ENCODE peak calls at places on chromosomes 11 and 22, in ten cellular contexts. F is cardiac muscle cell; Z is left lung; L is activated CD8-positive, alpha-beta T cell treated with anti-CD3 and anti-CD28 coated beads for 36 hours; C is IMR-90; P is natural killer cell; M is upper lobe of right lung; O is HFF-Myc; U is fibroblast of the aortic adventitia; J is mucosa of descending colon. S is an unnamed sample.

GRCh38 chr11:44470849-44471248 is 94.6 kb upstream of the CD82 start:
- DNase-seq in J (no peak), P (no peak), F (peak), U (no peak), O (no peak), L (no peak), C (no peak), M (no peak), Z (no peak), S (no peak)

GRCh38 chr11:47330002-47330911 is 22.2 kb downstream of the MYBPC3 start:
- DNase-seq in Z (no peak), P (no peak), L (no peak), J (no peak), C (peak), U (no peak), F (no peak), M (no peak), O (no peak), S (no peak)

GRCh38 chr11:74739546-74740270 is 8.5 kb upstream of the CHRDL2 start:
- DNase-seq in F (peak), M (no peak), L (peak), C (peak), O (no peak), P (no peak), U (peak), Z (no peak), J (peak), S (peak)

GRCh38 chr22:32533265-32534068 is 58.9 kb downstream of the FBXO7 start:
- DNase-seq in L (no peak), F (no peak), C (peak), M (no peak), Z (no peak), U (peak), J (no peak), P (no peak), O (no peak), S (no peak)

GRCh38 chr11:95363710-95364109 is 132.7 kb upstream of the SESN3 start:
- DNase-seq in U (no peak), C (no peak), O (no peak), P (no peak), J (no peak), F (peak), M (no peak), Z (no peak), L (no peak), S (no peak)

GRCh38 chr22:20211997-20212753 is 55.9 kb downstream of the RTN4R start:
- DNase-seq in M (peak), C (peak), F (no peak), Z (peak), L (no peak), U (no peak), J (peak), O (no peak), P (no peak), S (no peak)

GRCh38 chr22:19533049-19533626 is 8.9 kb upstream of the CLDN5 start:
- DNase-seq in M (no peak), P (no peak), F (no peak), O (no peak), J (no peak), U (no peak), C (no peak), Z (no peak), L (no peak), S (no peak)

GRCh38 chr22:36027960-36028645 is 521 bp downstream of the RBFOX2 start:
- DNase-seq in O (no peak), U (peak), P (peak), J (peak), F (peak), C (no peak), L (no peak), Z (peak), M (no peak), S (no peak)

GRCh38 chr22:35552186-35552842 is 11.7 kb downstream of the RASD2 start:
- DNase-seq in J (peak), P (peak), M (no peak), O (no peak), F (peak), Z (no peak), C (no peak), L (peak), U (no peak), S (peak)

GRCh38 chr22:29259253-29259899 is 8.4 kb downstream of the RHBDD3 start:
- DNase-seq in L (no peak), U (no peak), Z (no peak), J (no peak), F (no peak), O (no peak), C (no peak), M (no peak), P (no peak), S (no peak)
- TF ChIP-seq CTCF in L (no peak), U (no peak), Z (no peak), J (no peak), F (no peak), O (peak), C (no peak), M (no peak), P (no peak), S (no peak)

DNA sequence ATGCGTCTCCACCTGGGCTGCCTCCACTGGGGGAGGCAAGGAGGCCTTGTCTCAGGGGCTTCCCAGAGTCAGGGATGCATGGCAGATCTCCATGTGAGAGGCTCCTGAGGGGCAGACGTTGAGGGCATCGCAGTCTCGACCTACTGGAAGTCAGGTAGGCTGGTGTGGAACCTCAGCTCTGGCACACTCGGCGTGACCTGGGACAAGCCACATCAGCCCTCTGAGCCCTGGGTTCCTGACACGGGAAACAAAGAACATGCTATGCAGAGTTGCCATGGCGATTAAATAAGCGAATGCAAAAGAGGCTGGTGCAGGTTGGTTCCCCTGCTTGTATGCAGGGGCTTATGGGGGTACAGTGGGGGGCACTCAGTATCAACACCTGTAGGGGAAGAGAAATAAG is 442.5 kb downstream of the MIAT start:
- DNase-seq in O (no peak), Z (no peak), P (no peak), U (no peak), M (no peak), C (no peak), J (no peak), F (no peak), L (no peak), S (no peak)
- TF ChIP-seq CTCF in O (no peak), Z (no peak), P (no peak), U (no peak), M (no peak), C (no peak), J (no peak), F (no peak), L (no peak), S (no peak)

GRCh38 chr11:103964390-103964789 is 72.0 kb upstream of the DDI1 start:
- DNase-seq in C (no peak), L (no peak), F (no peak), O (no peak), U (no peak), P (no peak), J (no peak), Z (no peak), M (no peak), S (no peak)
- TF ChIP-seq CTCF in C (no peak), L (no peak), F (no peak), O (no peak), U (no peak), P (no peak), J (no peak), Z (no peak), M (no peak), S (no peak)

GRCh38 chr11:78417888-78418583 is 416 bp upstream of the GAB2 start:
- DNase-seq in M (peak), C (peak), Z (peak), J (peak), O (no peak), P (peak), F (peak), U (peak), L (peak), S (peak)
- TF ChIP-seq CTCF in M (peak), C (peak), Z (no peak), J (no peak), O (no peak), P (no peak), F (no peak), U (peak), L (peak), S (peak)

DNA sequence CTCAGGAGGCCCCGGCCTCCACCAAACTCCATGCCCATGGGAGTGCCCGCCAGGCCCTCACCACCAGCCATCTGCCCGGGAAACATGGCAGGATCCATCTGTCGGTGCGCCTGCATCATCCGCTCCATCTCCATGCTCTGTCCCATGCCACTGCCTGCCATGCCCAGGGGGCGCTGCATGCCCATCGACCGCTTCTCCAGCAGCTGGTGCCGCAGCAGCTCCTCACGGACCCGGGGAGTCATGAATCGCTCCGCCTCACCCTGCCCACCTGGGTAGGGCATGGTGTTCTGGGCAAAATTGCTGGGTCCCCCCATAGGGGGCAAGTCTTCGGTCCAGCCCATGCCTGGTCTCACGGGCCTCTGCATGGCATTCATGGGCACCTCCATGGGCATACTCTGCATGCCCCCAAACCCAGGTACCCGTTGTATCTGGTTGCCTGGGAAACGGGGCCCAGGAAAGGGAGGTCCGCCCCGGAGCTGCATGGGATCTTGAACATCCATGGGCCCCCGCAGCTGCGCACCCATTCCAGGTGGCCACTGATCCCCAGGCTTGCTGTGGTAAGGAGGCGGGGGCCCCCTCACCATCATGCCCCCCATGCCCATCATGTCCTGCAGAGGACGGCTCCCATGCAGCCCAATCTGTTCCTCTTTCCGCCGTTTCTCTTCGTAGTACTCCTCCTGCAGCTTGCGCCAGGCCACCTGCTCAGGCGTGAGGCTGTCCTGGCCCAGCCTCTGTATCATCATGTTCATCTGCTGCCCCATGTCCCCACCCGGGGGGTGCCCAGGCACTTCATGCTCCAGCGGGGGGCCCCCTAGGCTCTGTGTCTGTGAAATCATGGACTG is 18.0 kb downstream of the CXCR5 start:
- DNase-seq in O (no peak), P (no peak), J (no peak), C (no peak), F (no peak), L (no peak), M (peak), Z (no peak), U (no peak), S (no peak)
- TF ChIP-seq CTCF in O (no peak), P (no peak), J (no peak), C (no peak), F (peak), L (no peak), M (no peak), Z (no peak), U (peak), S (no peak)

S was measured in GM20000.